ENCODE peak calls at places on chromosomes 3 and 15, in eight cellular contexts. L is HCT116, J is neural progenitor cell, F is K562, H is IMR-90, M is mammary epithelial cell, Z is OCI-LY7, K is keratinocyte. S is an unnamed sample.

GRCh38 chr3:70911719-70912118 is 599.3 kb upstream of the MDFIC2 start:
- DNase-seq in L (no peak), J (no peak), F (no peak), H (no peak), M (no peak), Z (no peak), K (no peak), S (no peak)

GRCh38 chr3:11385329-11385728 is 113.1 kb downstream of the ATG7 start:
- DNase-seq in L (no peak), J (no peak), F (no peak), H (peak; percentile 24), M (peak; percentile 76), Z (no peak), K (no peak), S (no peak)

GRCh38 chr15:36117394-36117793 is 462.0 kb upstream of the CDIN1 start:
- DNase-seq in L (no peak), J (no peak), F (no peak), H (no peak), M (no peak), Z (no peak), K (no peak), S (no peak)

GRCh38 chr3:171835116-171835515 is 8.0 kb upstream of the TMEM212 start:
- DNase-seq in L (no peak), J (no peak), F (no peak), H (no peak), M (no peak), Z (no peak), K (no peak), S (no peak)

GRCh38 chr15:79875213-79875612 is 21.6 kb downstream of the MTHFS start:
- DNase-seq in L (no peak), J (no peak), F (no peak), H (no peak), M (no peak), Z (no peak), K (no peak), S (no peak)

GRCh38 chr3:52483081-52483480 is 12.1 kb upstream of the STAB1 start:
- DNase-seq in L (no peak), J (no peak), F (no peak), H (no peak), M (no peak), Z (no peak), K (no peak), S (no peak)

GRCh38 chr15:62931650-62932049 is 110.9 kb upstream of the TPM1 start:
- DNase-seq in L (no peak), J (no peak), F (no peak), H (no peak), M (no peak), Z (no peak), K (no peak), S (no peak)

GRCh38 chr3:18389108-18389733 is 35.9 kb downstream of the SATB1 start:
- DNase-seq in L (peak; percentile 7), J (peak; percentile 46), F (no peak), H (peak; percentile 5), M (peak; percentile 8), Z (peak; percentile 62), K (no peak), S (peak; percentile 26)

GRCh38 chr15:75436861-75437260 is 14.6 kb downstream of the SIN3A start:
- DNase-seq in L (no peak), J (no peak), F (no peak), H (no peak), M (peak; percentile 49), Z (no peak), K (no peak), S (no peak)

GRCh38 chr3:18035641-18036466 is 293.4 kb upstream of the TBC1D5 start:
- DNase-seq in L (no peak), J (no peak), F (no peak), H (no peak), M (no peak), Z (no peak), K (no peak), S (no peak)

GRCh38 chr15:78853500-78853899 is 19.2 kb upstream of the MORF4L1 start:
- DNase-seq in L (no peak), J (no peak), F (no peak), H (no peak), M (no peak), Z (no peak), K (no peak), S (no peak)

GRCh38 chr15:82845686-82846085 is 36.3 kb downstream of the WHAMM start:
- DNase-seq in L (no peak), J (no peak), F (no peak), H (no peak), M (no peak), Z (no peak), K (no peak), S (no peak)

GRCh38 chr3:40805456-40805855 is 280.7 kb downstream of the ZNF621 start:
- DNase-seq in L (no peak), J (no peak), F (no peak), H (no peak), M (no peak), Z (no peak), K (no peak), S (no peak)

GRCh38 chr15:58314593-58315216 is 117.1 kb upstream of the LIPC start:
- DNase-seq in L (no peak), J (no peak), F (no peak), H (no peak), M (no peak), Z (peak; percentile 17), K (no peak), S (no peak)

GRCh38 chr3:4601926-4602325 is 108.8 kb downstream of the ITPR1 start:
- DNase-seq in L (no peak), J (no peak), F (no peak), H (no peak), M (peak; percentile 16), Z (no peak), K (no peak), S (no peak)

GRCh38 chr3:58021072-58021959 is 13.1 kb downstream of the FLNB start:
- DNase-seq in L (no peak), J (no peak), F (no peak), H (no peak), M (peak; percentile 58), Z (no peak), K (no peak), S (no peak)

GRCh38 chr3:57956119-57956832 is 51.9 kb upstream of the FLNB start:
- DNase-seq in L (no peak), J (no peak), F (no peak), H (peak; percentile 94), M (peak; percentile 95), Z (no peak), K (peak; percentile 71), S (peak; percentile 80)

GRCh38 chr3:156539802-156540201 is 15.1 kb downstream of the SSR3 start:
- DNase-seq in L (no peak), J (no peak), F (no peak), H (no peak), M (no peak), Z (no peak), K (no peak), S (no peak)

GRCh38 chr3:156547637-156548036 is 7.3 kb downstream of the SSR3 start:
- DNase-seq in L (no peak), J (no peak), F (no peak), H (peak; percentile 56), M (peak; percentile 83), Z (no peak), K (no peak), S (no peak)

GRCh38 chr3:156536524-156537316 is 18.2 kb downstream of the SSR3 start:
- DNase-seq in L (no peak), J (no peak), F (no peak), H (peak; percentile 60), M (no peak), Z (no peak), K (no peak), S (peak; percentile 82)

GRCh38 chr3:156543043-156543555 is 11.8 kb downstream of the SSR3 start:
- DNase-seq in L (no peak), J (no peak), F (no peak), H (no peak), M (no peak), Z (no peak), K (no peak), S (no peak)

GRCh38 chr3:156542101-156543042 is 12.5 kb downstream of the SSR3 start:
- DNase-seq in L (no peak), J (no peak), F (no peak), H (no peak), M (no peak), Z (no peak), K (no peak), S (no peak)
- H2AFZ ChIP-seq in L (no peak overlapping the region), J (no peak overlapping the region), F (no peak overlapping the region), H (no peak overlapping the region), M (no peak overlapping the region), Z (no peak overlapping the region), K (no peak overlapping the region), S (no peak overlapping the region)

GRCh38 chr15:98689431-98689861 is 41.1 kb downstream of the IGF1R start:
- DNase-seq in L (no peak), J (no peak), F (no peak), H (peak; percentile 54), M (peak; percentile 52), Z (no peak), K (no peak), S (peak; percentile 53)
- H3K27ac ChIP-seq in L (no peak overlapping the region), J (no peak overlapping the region), F (no peak overlapping the region), H (no peak overlapping the region), M (no peak overlapping the region), Z (no peak overlapping the region), K (no peak overlapping the region), S (no peak overlapping the region)

GRCh38 chr3:104281713-104282112 is 1085.0 kb upstream of the ALCAM start:
- DNase-seq in L (no peak), J (no peak), F (no peak), H (no peak), M (no peak), Z (no peak), K (no peak), S (no peak)
- H3K9me3 ChIP-seq in L (peaks cover 9% of the 10 kb centered on the region), J (peaks cover 9% of the 10 kb centered on the region), F (no peaks in the 10 kb centered on the region), H (peaks cover 7% of the 10 kb centered on the region), M (peaks cover 7% of the 10 kb centered on the region), Z (peaks cover 13% of the 10 kb centered on the region), K (no peaks in the 10 kb centered on the region), S (no peaks in the 10 kb centered on the region)

GRCh38 chr15:25687276-25687675 is 175.9 kb downstream of the ATP10A start:
- DNase-seq in L (no peak), J (no peak), F (no peak), H (no peak), M (no peak), Z (no peak), K (no peak), S (no peak)

GRCh38 chr15:25683415-25683814 is 179.7 kb downstream of the ATP10A start:
- DNase-seq in L (no peak), J (no peak), F (no peak), H (no peak), M (no peak), Z (no peak), K (no peak), S (no peak)

GRCh38 chr15:25684521-25685215 is 178.5 kb downstream of the ATP10A start:
- DNase-seq in L (no peak), J (no peak), F (no peak), H (peak; percentile 80), M (no peak), Z (no peak), K (no peak), S (peak; percentile 88)

GRCh38 chr15:25683911-25684310 is 179.2 kb downstream of the ATP10A start:
- DNase-seq in L (no peak), J (no peak), F (no peak), H (no peak), M (no peak), Z (no peak), K (no peak), S (no peak)

DNA sequence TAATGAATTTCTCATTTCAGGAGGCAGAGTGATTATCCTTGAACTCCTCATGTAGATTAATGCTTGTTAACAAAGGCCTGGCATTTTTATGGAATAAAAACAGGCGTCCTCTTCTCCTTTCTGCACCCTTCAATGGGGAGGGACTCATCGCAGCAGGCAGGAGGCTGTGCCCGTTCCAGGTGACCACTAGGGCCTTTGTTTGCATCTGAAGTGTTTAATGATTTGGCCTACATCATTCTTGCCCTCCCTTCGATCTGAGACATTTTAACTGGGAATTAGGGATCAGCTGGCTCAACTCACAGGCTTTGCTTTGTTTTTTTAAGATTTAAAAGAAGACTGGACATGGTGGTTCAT is 177.9 kb downstream of the ATP10A start:
- DNase-seq in L (no peak), J (no peak), F (no peak), H (no peak), M (no peak), Z (no peak), K (no peak), S (no peak)
- H2AFZ ChIP-seq in L (no peak overlapping the region), J (no peak overlapping the region), F (no peak overlapping the region), H (no peak overlapping the region), M (no peak overlapping the region), Z (no peak overlapping the region), K (no peak overlapping the region), S (no peak overlapping the region)